ENCODE peak calls at places on chromosomes 3 and 15, in eight cellular contexts. T is prostate gland, D is GM12878, O is Panc1, P is HCT116, V is sigmoid colon, S is endothelial cell of umbilical vein, F is suprapubic skin. R is an unnamed sample.

GRCh38 chr3:23548706-23549105 is 257.0 kb upstream of the UBE2E1 start:
- DNase-seq in T (no peak), D (no peak), O (no peak), P (no peak), V (no peak), S (no peak), F (no peak), R (no peak)

GRCh38 chr3:13880811-13881156 is 913 bp upstream of the WNT7A start:
- DNase-seq in T (no peak), D (no peak), O (no peak), P (no peak), V (peak), S (no peak), F (peak), R (no peak)

GRCh38 chr3:141410408-141410807 is 42.1 kb downstream of the ZBTB38 start:
- DNase-seq in T (no peak), D (no peak), O (no peak), P (no peak), V (peak), S (no peak), F (no peak), R (no peak)

GRCh38 chr3:158249183-158249582 is 139.3 kb downstream of the RSRC1 start:
- DNase-seq in T (no peak), D (no peak), O (no peak), P (no peak), V (no peak), S (no peak), F (no peak), R (no peak)

GRCh38 chr3:112604536-112604935 is 36.4 kb downstream of the CCDC80 start:
- DNase-seq in T (no peak), D (no peak), O (no peak), P (no peak), V (no peak), S (peak), F (no peak), R (no peak)

GRCh38 chr3:152621006-152621868 is 213.7 kb upstream of the P2RY1 start:
- DNase-seq in T (no peak), D (no peak), O (no peak), P (no peak), V (no peak), S (no peak), F (no peak), R (no peak)

GRCh38 chr15:76177491-76178040 is 117.8 kb downstream of the TMEM266 start:
- DNase-seq in T (no peak), D (no peak), O (no peak), P (no peak), V (peak), S (no peak), F (peak), R (no peak)

GRCh38 chr15:85956515-85957275 is 123.0 kb upstream of the AGBL1 start:
- DNase-seq in T (no peak), D (no peak), O (no peak), P (no peak), V (no peak), S (no peak), F (no peak), R (no peak)

GRCh38 chr15:39957481-39957880 is 23.6 kb downstream of the EIF2AK4 start:
- DNase-seq in T (no peak), D (no peak), O (no peak), P (no peak), V (no peak), S (no peak), F (no peak), R (no peak)

GRCh38 chr3:87268646-87269211 is 7.7 kb downstream of the POU1F1 start:
- DNase-seq in T (no peak), D (no peak), O (no peak), P (no peak), V (no peak), S (no peak), F (no peak), R (no peak)

GRCh38 chr15:29124581-29125381 is 144.8 kb downstream of the NSMCE3 start:
- DNase-seq in T (no peak), D (no peak), O (no peak), P (peak), V (peak), S (no peak), F (no peak), R (no peak)

GRCh38 chr15:44038801-44039200 is 156.3 kb downstream of the FRMD5 start:
- DNase-seq in T (no peak), D (no peak), O (no peak), P (no peak), V (no peak), S (no peak), F (no peak), R (no peak)

GRCh38 chr3:113104746-113105479 is 106.4 kb upstream of the BOC start:
- DNase-seq in T (no peak), D (no peak), O (no peak), P (no peak), V (peak), S (no peak), F (no peak), R (no peak)

GRCh38 chr15:70835826-70836225 is 18.1 kb downstream of the LARP6 start:
- DNase-seq in T (no peak), D (no peak), O (no peak), P (no peak), V (no peak), S (no peak), F (no peak), R (no peak)

GRCh38 chr15:74725845-74726773 is 781 bp upstream of the CYP1A1 start:
- DNase-seq in T (no peak), D (no peak), O (no peak), P (no peak), V (no peak), S (peak), F (peak), R (no peak)

GRCh38 chr15:76285241-76285825 is 25.9 kb downstream of the ETFA start:
- DNase-seq in T (no peak), D (no peak), O (no peak), P (no peak), V (no peak), S (peak), F (no peak), R (no peak)

GRCh38 chr3:195226900-195227447 is 44.0 kb downstream of the XXYLT1 start:
- DNase-seq in T (no peak), D (no peak), O (no peak), P (no peak), V (peak), S (peak), F (peak), R (no peak)

GRCh38 chr3:60979861-60980739 is 271.2 kb downstream of the FHIT start:
- DNase-seq in T (no peak), D (no peak), O (no peak), P (no peak), V (no peak), S (no peak), F (no peak), R (no peak)

GRCh38 chr15:69380100-69380725 is 33.9 kb upstream of the KIF23 start:
- DNase-seq in T (no peak), D (no peak), O (no peak), P (no peak), V (peak), S (no peak), F (no peak), R (no peak)

GRCh38 chr3:184242297-184242685 is 6.5 kb downstream of the ALG3 start:
- DNase-seq in T (no peak), D (no peak), O (no peak), P (no peak), V (peak), S (no peak), F (no peak), R (no peak)

GRCh38 chr15:100463515-100463914 is 65.2 kb downstream of the CERS3 start:
- DNase-seq in T (peak), D (no peak), O (no peak), P (no peak), V (no peak), S (no peak), F (no peak), R (no peak)

GRCh38 chr3:155241559-155241958 is 51.9 kb downstream of the STRIT1 start:
- DNase-seq in T (no peak), D (no peak), O (no peak), P (no peak), V (no peak), S (no peak), F (no peak), R (no peak)

GRCh38 chr3:145760036-145760435 is 400.9 kb downstream of the PLOD2 start:
- DNase-seq in T (no peak), D (no peak), O (no peak), P (no peak), V (no peak), S (peak), F (no peak), R (no peak)

GRCh38 chr3:148173836-148174235 is 523.9 kb upstream of the AGTR1 start:
- DNase-seq in T (no peak), D (peak), O (no peak), P (no peak), V (no peak), S (no peak), F (no peak), R (no peak)

GRCh38 chr15:47184003-47184404 is 533.3 kb upstream of the SEMA6D start:
- DNase-seq in T (no peak), D (no peak), O (no peak), P (no peak), V (no peak), S (peak), F (no peak), R (no peak)

GRCh38 chr15:43134157-43134637 is 811 bp downstream of the TMEM62 start:
- DNase-seq in T (no peak), D (no peak), O (no peak), P (no peak), V (no peak), S (peak), F (no peak), R (no peak)

GRCh38 chr3:42473083-42473932 is 29.1 kb upstream of the VIPR1 start:
- DNase-seq in T (no peak), D (no peak), O (no peak), P (no peak), V (no peak), S (peak), F (no peak), R (peak)
- H3K27ac ChIP-seq in T (no peak), D (no peak), O (no peak), P (no peak), V (no peak), S (peak), F (peak), R (peak)

DNA sequence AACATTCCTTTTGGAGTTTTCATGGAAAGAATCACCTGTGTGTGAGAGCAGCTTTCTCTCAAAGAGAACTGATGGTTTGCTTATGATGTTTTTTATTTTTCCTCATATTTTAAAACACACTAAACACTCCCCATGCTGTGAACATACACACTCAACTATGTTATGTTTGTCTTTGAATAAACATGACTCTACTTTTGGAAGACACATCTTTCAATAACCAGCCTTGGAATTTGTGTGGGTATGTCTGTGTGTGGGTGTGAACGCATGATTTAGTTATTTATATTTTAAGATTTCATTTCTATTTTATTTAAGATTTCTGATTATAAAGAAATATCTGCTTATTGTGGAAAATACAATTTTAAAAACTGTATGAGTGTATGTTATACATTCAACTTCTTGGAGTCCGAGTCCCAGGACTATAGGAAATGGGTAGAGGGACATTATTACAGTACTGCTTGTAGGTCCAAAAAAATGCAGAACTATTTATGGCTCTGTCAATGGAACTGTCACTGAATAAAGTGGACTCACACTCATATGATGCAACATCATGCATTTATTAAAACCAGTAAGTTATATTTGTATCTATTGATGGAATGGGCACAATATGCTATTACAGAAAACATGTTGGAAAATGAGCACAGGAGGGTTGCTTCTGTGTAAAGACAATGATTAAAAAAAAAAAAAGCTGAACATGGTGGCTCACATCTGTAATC is 43.5 kb downstream of the PDZRN3 start:
- DNase-seq in T (no peak), D (no peak), O (no peak), P (no peak), V (no peak), S (no peak), F (no peak), R (no peak)
- TF ChIP-seq POLR2AphosphoS5 in T (no peak), D (no peak), O (no peak), P (no peak), V (no peak), S (no peak), F (no peak), R (no peak)

GRCh38 chr3:168622795-168623194 is 527.1 kb upstream of the GOLIM4 start:
- DNase-seq in T (no peak), D (no peak), O (no peak), P (no peak), V (no peak), S (no peak), F (no peak), R (no peak)

GRCh38 chr3:168618827-168619226 is 523.1 kb upstream of the GOLIM4 start:
- DNase-seq in T (no peak), D (no peak), O (no peak), P (no peak), V (no peak), S (no peak), F (no peak), R (no peak)

GRCh38 chr3:168620854-168621253 is 525.1 kb upstream of the GOLIM4 start:
- DNase-seq in T (no peak), D (no peak), O (peak), P (peak), V (no peak), S (peak), F (no peak), R (no peak)

GRCh38 chr3:168615489-168616020 is 519.8 kb upstream of the GOLIM4 start:
- DNase-seq in T (no peak), D (no peak), O (no peak), P (no peak), V (no peak), S (no peak), F (no peak), R (no peak)

GRCh38 chr3:168616901-168617300 is 521.2 kb upstream of the GOLIM4 start:
- DNase-seq in T (no peak), D (no peak), O (no peak), P (no peak), V (no peak), S (no peak), F (no peak), R (no peak)
- H3K27ac ChIP-seq in T (no peak), D (no peak), O (no peak), P (no peak), V (no peak), S (no peak), F (no peak), R (no peak)

DNA sequence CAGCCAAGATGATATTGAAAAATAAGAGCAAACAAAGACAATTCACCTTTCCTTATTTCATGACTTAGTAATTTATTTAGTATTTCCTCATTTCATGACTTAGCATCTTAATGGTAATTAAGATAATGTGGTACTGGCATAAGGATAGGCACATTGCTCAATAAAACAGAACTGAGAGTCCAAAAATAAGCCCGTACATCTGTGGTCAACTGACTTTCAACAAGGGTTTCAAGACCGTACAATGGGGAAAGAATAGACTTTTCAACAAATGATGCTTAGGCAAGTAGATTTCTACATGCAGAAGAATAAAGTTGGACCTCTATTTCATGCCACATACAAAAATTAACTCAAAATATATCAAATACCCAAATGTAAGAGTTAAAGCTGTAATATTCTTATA is 603 bp upstream of the PYDC2 start:
- DNase-seq in T (no peak), D (no peak), O (no peak), P (no peak), V (no peak), S (no peak), F (no peak), R (no peak)
- TF ChIP-seq POLR2AphosphoS5 in T (no peak), D (no peak), O (no peak), P (no peak), V (no peak), S (no peak), F (no peak), R (no peak)

GRCh38 chr3:71046791-71047190 is 536.7 kb downstream of the FOXP1 start:
- DNase-seq in T (no peak), D (no peak), O (no peak), P (no peak), V (no peak), S (no peak), F (no peak), R (no peak)

GRCh38 chr3:71048948-71049347 is 534.6 kb downstream of the FOXP1 start:
- DNase-seq in T (peak), D (no peak), O (no peak), P (no peak), V (no peak), S (peak), F (no peak), R (no peak)

GRCh38 chr3:71045917-71046282 is 537.6 kb downstream of the FOXP1 start:
- DNase-seq in T (no peak), D (no peak), O (no peak), P (no peak), V (no peak), S (no peak), F (no peak), R (no peak)

GRCh38 chr3:71050133-71050520 is 533.4 kb downstream of the FOXP1 start:
- DNase-seq in T (no peak), D (no peak), O (no peak), P (no peak), V (no peak), S (peak), F (no peak), R (no peak)

DNA sequence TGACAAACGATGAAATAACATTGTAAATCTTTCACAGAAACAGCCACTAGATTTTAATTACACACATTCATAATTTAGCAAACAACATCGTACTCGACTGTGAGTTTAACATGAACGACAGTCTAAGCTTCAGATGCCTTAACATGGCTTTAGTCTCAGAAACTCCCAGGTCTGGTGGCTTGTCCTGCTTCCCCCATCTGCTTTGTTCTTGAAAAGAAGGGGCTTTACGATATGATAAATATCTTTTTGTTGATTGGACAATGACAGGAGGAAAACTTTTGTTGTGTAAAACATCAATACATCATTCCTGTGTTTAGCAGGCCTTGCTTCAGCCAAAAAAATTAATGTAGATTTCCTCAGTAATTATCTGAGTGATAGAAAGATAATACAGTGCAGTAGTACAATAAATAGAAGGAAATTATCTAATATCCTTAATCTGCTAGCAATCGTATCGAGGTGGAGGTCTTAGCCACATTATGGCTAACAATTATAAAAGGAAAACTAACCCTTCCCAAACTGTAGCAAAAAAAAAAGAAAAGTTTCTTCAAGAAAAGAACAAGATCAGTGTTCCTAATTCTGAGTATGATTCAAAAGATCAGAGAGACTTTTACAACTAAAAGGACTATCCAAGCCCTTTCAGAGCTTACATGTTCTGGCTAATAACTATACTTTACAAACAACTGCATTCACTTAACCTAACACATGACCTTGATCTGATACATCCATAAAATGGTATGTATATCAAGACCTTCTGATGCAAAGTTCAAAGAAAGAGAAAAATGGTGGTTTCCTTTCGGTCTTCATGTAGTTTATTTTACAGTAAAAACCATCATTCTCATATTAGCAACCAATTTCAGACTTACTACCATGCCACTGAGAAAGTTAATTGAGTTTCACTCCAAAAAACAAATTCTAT is 535.7 kb downstream of the FOXP1 start:
- DNase-seq in T (no peak), D (no peak), O (no peak), P (no peak), V (no peak), S (peak), F (no peak), R (no peak)
- H3K27ac ChIP-seq in T (peak), D (no peak), O (no peak), P (no peak), V (peak), S (peak), F (peak), R (peak)

GRCh38 chr15:96220657-96221056 is 109.8 kb upstream of the NR2F2 start:
- DNase-seq in T (no peak), D (no peak), O (no peak), P (no peak), V (no peak), S (no peak), F (no peak), R (no peak)

GRCh38 chr15:96230557-96231181 is 99.8 kb upstream of the NR2F2 start:
- DNase-seq in T (no peak), D (no peak), O (peak), P (no peak), V (no peak), S (peak), F (no peak), R (no peak)

GRCh38 chr15:96223939-96224338 is 106.6 kb upstream of the NR2F2 start:
- DNase-seq in T (no peak), D (no peak), O (no peak), P (no peak), V (no peak), S (no peak), F (no peak), R (no peak)

DNA sequence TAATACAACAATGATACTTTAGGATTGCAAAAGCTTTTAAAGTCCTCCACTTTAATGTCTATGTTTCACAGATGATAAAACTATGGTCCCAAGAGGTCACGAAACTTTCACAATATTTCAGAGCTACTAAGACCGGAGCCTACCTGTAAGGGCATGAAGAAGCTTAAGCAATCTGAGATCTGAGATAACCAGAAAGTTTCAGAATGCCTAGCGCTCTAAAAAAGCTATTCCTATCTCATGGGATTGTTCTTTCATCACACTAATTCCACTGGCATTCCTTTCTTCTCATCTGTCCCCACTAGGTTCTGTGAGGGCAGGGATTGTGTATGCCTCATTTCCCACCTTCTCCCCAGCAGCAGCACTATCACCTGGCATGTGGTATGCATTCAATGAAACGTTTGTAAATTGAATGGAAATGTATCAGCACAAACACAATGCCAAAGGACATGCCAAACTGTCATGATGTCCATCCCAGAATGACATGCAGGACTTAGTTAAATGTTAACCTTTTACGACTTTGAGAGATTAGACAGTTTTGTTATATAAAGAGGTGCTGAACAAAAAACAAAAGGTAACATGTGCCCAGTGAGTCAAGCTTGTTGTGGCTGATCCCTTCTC is 104.7 kb upstream of the NR2F2 start:
- DNase-seq in T (no peak), D (no peak), O (no peak), P (no peak), V (no peak), S (no peak), F (no peak), R (no peak)
- TF ChIP-seq POLR2AphosphoS5 in T (no peak), D (no peak), O (no peak), P (no peak), V (no peak), S (no peak), F (no peak), R (no peak)